ENCODE peak calls at places on chromosomes 3 and 15, in four cellular contexts. T is HepG2, N is K562, I is GM12878. O is an unnamed sample.

GRCh38 chr3:197021729-197022404 is 7.8 kb downstream of the MELTF start:
- DNase-seq in N (no peak), I (no peak), T (no peak), O (no peak)

GRCh38 chr3:21621396-21621695 is 129.7 kb downstream of the ZNF385D start:
- DNase-seq in N (no peak), T (peak), I (no peak), O (no peak)

GRCh38 chr15:39743611-39744010 is 39.0 kb downstream of the FSIP1 start:
- DNase-seq in I (no peak), T (no peak), N (no peak), O (no peak)

GRCh38 chr3:192417559-192418055 is 309.7 kb downstream of the FGF12 start:
- DNase-seq in T (no peak), I (no peak), N (no peak), O (no peak)

GRCh38 chr15:72047020-72047419 is 70.9 kb downstream of the MYO9A start:
- DNase-seq in I (no peak), N (no peak), T (no peak), O (no peak)

GRCh38 chr3:169354774-169355501 is 308.6 kb downstream of the MECOM start:
- DNase-seq in T (no peak), I (no peak), N (no peak), O (no peak)

GRCh38 chr3:46406786-46407611 is at the start of the genes CCR5AS and CCRL2:
- DNase-seq in N (peak), T (no peak), I (no peak), O (no peak)

GRCh38 chr15:25175789-25176615 is 221.2 kb downstream of the SNRPN start:
- DNase-seq in T (no peak), I (no peak), N (no peak), O (no peak)

GRCh38 chr3:37712918-37713819 is 148.5 kb upstream of the CTDSPL start:
- DNase-seq in T (no peak), I (no peak), N (no peak), O (no peak)

GRCh38 chr15:71601038-71601869 is 209.1 kb upstream of the NR2E3 start:
- DNase-seq in N (no peak), I (no peak), T (no peak), O (no peak)

DNA sequence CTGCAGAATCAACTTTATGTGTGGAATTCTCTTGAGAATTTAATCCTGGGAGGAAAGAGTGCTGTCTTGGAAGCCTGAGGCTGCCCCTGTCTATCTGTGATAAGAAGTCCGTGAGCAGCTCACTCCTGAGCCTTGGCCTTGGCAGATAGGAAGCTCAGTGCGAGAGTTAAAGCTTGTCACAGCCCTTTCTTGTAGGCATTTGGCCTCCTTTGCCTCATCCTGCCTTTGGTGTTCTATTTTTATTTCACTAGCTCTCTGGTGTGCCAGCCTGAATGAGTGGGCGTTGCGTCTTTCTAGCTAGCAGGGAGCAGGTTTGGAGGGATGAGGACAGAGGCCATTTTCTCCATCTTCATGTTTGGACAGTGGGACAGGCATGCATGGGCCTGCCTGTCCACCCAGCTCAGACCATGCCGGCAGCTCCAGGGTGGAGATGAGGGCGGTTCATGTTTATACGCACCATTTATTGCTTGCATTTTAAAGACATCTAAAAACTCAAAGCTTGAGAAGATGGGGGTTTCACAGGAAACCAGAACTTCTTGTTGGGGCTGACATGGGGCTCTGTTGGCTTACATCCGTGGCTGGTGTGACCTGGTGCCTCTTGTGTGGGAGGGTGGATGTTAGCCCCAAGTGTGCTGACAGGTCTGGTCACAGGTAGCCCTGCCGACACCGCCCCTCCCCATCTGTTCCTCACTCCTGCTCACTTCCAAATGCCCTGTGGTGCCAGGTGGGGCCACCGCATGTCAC is 29.8 kb downstream of the IRAK2 start:
- DNase-seq in N (peak), I (peak), T (no peak), O (no peak)
- TF ChIP-seq SP1 in N (no peak), I (no peak), T (no peak), O (no peak)

GRCh38 chr3:32175607-32176197 is 62.8 kb upstream of the CMTM8 start:
- DNase-seq in N (peak), I (no peak), T (peak), O (peak)
- TF ChIP-seq FOXM1 in N (no peak), I (no peak), T (no peak), O (no peak)

GRCh38 chr3:33664195-33664594 is 53.9 kb downstream of the CLASP2 start:
- DNase-seq in I (no peak), T (no peak), N (no peak), O (no peak)

GRCh38 chr3:33663042-33663441 is 55.0 kb downstream of the CLASP2 start:
- DNase-seq in I (no peak), N (no peak), T (no peak), O (no peak)

GRCh38 chr3:33660035-33660434 is 58.0 kb downstream of the CLASP2 start:
- DNase-seq in N (no peak), I (no peak), T (no peak), O (no peak)

GRCh38 chr3:33658039-33658438 is 60.0 kb downstream of the CLASP2 start:
- DNase-seq in T (no peak), N (no peak), I (no peak), O (no peak)

DNA sequence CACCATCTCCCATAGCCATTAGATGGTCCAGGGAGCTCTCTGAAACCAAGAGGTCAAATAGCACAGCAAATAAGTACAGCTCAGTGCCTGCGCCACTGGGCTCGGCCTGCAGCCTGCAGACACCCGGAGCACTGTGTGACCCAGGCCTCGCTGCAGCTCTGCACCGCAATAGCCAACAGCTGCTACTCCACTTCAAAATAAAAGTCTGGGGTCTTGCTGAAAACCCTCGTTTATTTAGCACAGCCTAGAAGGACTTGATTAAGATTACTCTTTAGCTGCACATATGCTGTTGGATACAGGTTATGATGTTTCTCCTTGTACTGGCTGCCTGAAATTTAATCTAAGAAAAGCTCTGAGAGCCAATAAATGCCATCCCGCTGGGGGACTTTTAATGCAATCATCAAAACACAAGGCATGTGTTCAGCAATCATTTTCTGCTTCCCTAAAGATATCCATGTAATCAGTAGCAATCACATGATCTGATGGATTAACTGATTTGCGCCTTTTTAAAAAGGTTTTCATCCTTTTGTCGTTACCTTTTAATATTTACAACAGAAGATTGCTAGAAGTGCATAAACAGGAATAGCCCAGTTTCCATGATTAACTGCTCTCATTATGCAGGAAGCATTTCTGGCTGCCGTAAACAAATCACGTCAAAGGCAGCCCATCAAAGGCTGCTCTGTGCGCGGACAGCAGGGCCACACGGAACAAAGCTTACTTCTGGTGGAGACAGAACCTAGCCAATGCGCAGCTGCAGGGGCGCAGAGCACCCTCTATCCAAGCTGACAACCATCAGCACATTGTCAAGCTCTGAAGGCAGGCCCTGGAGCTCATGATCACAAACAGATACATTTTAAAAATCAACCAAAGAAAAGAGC is 58.8 kb downstream of the CLASP2 start:
- DNase-seq in T (peak), I (peak), N (peak), O (peak)
- TF ChIP-seq SP1 in T (no peak), I (no peak), N (peak), O (no peak)

GRCh38 chr3:72587282-72587681 is 261.0 kb downstream of the SHQ1 start:
- DNase-seq in N (no peak), T (no peak), I (no peak), O (no peak)
- TF ChIP-seq FOXM1 in N (no peak), T (no peak), I (no peak), O (no peak)